ENCODE peak calls at places on chromosomes 12 and 14, in eight cellular contexts. G is fibroblast of mammary gland, D is lower leg skin, E is neural progenitor cell, I is fibroblast of villous mesenchyme, W is heart left ventricle, L is H7, X is PC-3. F is an unnamed sample.

GRCh38 chr12:105820407-105821140 is 318.2 kb downstream of the NUAK1 start:
- DNase-seq in L (peak), I (peak), X (no peak), D (peak), G (peak), W (peak), E (peak), F (peak)

GRCh38 chr12:40405419-40405818 is 180.6 kb downstream of the LRRK2 start:
- DNase-seq in E (peak), G (no peak), W (no peak), D (no peak), I (no peak), X (no peak), L (no peak), F (no peak)

GRCh38 chr14:74290415-74290814 is 12.3 kb downstream of the ABCD4 start:
- DNase-seq in E (peak), W (no peak), X (peak), D (no peak), I (peak), G (peak), L (peak), F (no peak)

GRCh38 chr12:12890492-12890814 is 909 bp upstream of the GPRC5A start:
- DNase-seq in L (peak), W (no peak), X (no peak), D (no peak), I (no peak), G (no peak), E (no peak), F (no peak)

GRCh38 chr14:92499216-92499615 is 14.4 kb upstream of the RIN3 start:
- DNase-seq in X (no peak), L (no peak), G (no peak), D (no peak), W (no peak), E (no peak), I (no peak), F (no peak)

GRCh38 chr12:73935817-73936216 is 601.8 kb upstream of the ATXN7L3B start:
- DNase-seq in L (peak), G (no peak), D (no peak), W (no peak), X (peak), E (peak), I (no peak), F (no peak)

GRCh38 chr12:99553461-99553860 is 94.1 kb upstream of the GARIN6 start:
- DNase-seq in E (no peak), X (peak), I (no peak), W (no peak), D (no peak), L (no peak), G (no peak), F (no peak)

GRCh38 chr12:110733089-110733715 is 9.5 kb downstream of the PPP1CC start:
- DNase-seq in E (no peak), X (no peak), L (no peak), W (no peak), I (peak), G (peak), D (no peak), F (no peak)

GRCh38 chr12:39616666-39617065 is 2.9 kb downstream of the ABCD2 start:
- DNase-seq in D (no peak), W (no peak), I (no peak), X (no peak), E (no peak), L (no peak), G (no peak), F (no peak)

GRCh38 chr12:79677667-79678066 is 13.1 kb downstream of the PAWR start:
- DNase-seq in D (no peak), I (no peak), X (no peak), W (no peak), E (no peak), G (no peak), L (no peak), F (no peak)

GRCh38 chr14:27181304-27181703 is 583.5 kb upstream of the NOVA1 start:
- DNase-seq in W (no peak), D (no peak), X (no peak), G (no peak), L (no peak), I (no peak), E (peak), F (no peak)

GRCh38 chr14:74251546-74252030 is 12.3 kb downstream of the VSX2 start:
- DNase-seq in X (peak), D (peak), I (peak), E (peak), G (peak), L (peak), W (peak), F (peak)

GRCh38 chr14:86766469-86766868 is 1226.5 kb downstream of the GALC start:
- DNase-seq in E (no peak), L (no peak), G (no peak), X (no peak), I (peak), D (no peak), W (no peak), F (no peak)

GRCh38 chr12:13278249-13278787 is 81.8 kb downstream of the EMP1 start:
- DNase-seq in E (peak), G (peak), I (peak), D (peak), L (peak), X (peak), W (peak), F (peak)

GRCh38 chr12:57309420-57309819 is 58.4 kb upstream of the STAC3 start:
- DNase-seq in W (no peak), E (no peak), I (peak), D (no peak), X (peak), L (no peak), G (peak), F (no peak)

GRCh38 chr14:103555559-103556337 is 6.7 kb downstream of the BAG5 start:
- DNase-seq in W (peak), G (no peak), L (peak), X (no peak), E (no peak), D (no peak), I (no peak), F (no peak)

GRCh38 chr12:117158911-117159310 is 31.4 kb downstream of the FBXO21 start:
- DNase-seq in L (no peak), I (no peak), D (no peak), G (no peak), W (no peak), E (no peak), X (peak), F (no peak)

GRCh38 chr12:19971396-19971802 is 396.9 kb upstream of the PDE3A start:
- DNase-seq in E (peak), I (peak), G (peak), W (no peak), L (peak), D (no peak), X (no peak), F (peak)

GRCh38 chr12:29287622-29288021 is 93.3 kb downstream of the ERGIC2 start:
- DNase-seq in I (no peak), D (no peak), E (peak), G (no peak), W (no peak), X (no peak), L (peak), F (no peak)

GRCh38 chr12:25585021-25585523 is 32.0 kb upstream of the LMNTD1 start:
- DNase-seq in E (no peak), I (peak), L (no peak), W (no peak), G (peak), X (no peak), D (no peak), F (peak)

GRCh38 chr14:34113051-34113511 is 162.2 kb upstream of the EGLN3 start:
- DNase-seq in W (no peak), I (peak), E (no peak), D (no peak), L (no peak), X (peak), G (peak), F (no peak)

GRCh38 chr12:104846056-104846762 is 111.9 kb downstream of the SLC41A2 start:
- DNase-seq in E (no peak), X (no peak), W (no peak), G (peak), L (no peak), I (peak), D (no peak), F (no peak)

GRCh38 chr12:57610553-57611115 is 601 bp upstream of the ARHGEF25 start:
- DNase-seq in G (no peak), I (no peak), E (peak), D (peak), W (peak), X (no peak), L (peak), F (no peak)

GRCh38 chr12:124386661-124387509 is 92.0 kb downstream of the RFLNA start:
- DNase-seq in W (peak), X (peak), I (peak), L (no peak), E (no peak), G (peak), D (no peak), F (no peak)

GRCh38 chr14:24179294-24179960 is 7.5 kb downstream of the REC8 start:
- DNase-seq in E (no peak), X (no peak), G (no peak), I (no peak), L (no peak), D (no peak), W (no peak), F (no peak)

GRCh38 chr12:61348871-61349270 is 911.3 kb upstream of the USP15 start:
- DNase-seq in I (no peak), X (no peak), L (no peak), D (no peak), W (no peak), E (no peak), G (no peak), F (no peak)

GRCh38 chr14:72726444-72726843 is 167.5 kb downstream of the DPF3 start:
- DNase-seq in I (peak), D (no peak), G (no peak), X (no peak), E (no peak), L (no peak), W (no peak), F (no peak)

GRCh38 chr12:101018540-101018939 is 191.5 kb downstream of the SLC5A8 start:
- DNase-seq in E (no peak), D (no peak), L (no peak), W (no peak), X (peak), I (peak), G (peak), F (peak)

GRCh38 chr12:59075141-59075540 is 154.8 kb upstream of the LRIG3 start:
- DNase-seq in X (no peak), W (no peak), L (no peak), D (no peak), I (no peak), E (no peak), G (no peak), F (no peak)

GRCh38 chr12:100138048-100138907 is 4.4 kb downstream of the BLTP3B start:
- DNase-seq in I (peak), W (no peak), E (no peak), L (no peak), X (peak), G (peak), D (no peak), F (no peak)

GRCh38 chr12:16362550-16362949 is 15.1 kb downstream of the MGST1 start:
- DNase-seq in D (no peak), W (no peak), X (no peak), E (no peak), G (no peak), L (no peak), I (no peak), F (no peak)

DNA sequence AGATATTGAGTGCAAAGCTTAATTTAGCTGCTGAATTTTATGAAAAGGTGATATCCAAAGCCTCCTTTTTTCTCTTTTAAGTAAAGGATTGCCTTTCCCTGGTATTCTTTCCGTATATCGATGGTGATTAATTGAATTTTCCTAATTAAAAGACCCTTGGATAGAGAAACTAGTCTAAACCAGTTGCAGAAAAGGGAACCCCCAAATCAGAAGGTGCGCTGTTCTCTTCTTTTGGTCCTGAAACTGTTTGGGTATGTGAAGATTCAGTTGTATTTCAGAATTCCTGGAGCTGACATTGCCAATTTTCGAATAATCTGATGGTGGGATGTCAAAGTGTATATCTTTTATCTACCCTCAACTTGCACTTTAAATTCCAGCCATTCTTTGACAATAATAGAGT is 1.9 kb downstream of the GPHN start:
- DNase-seq in E (peak), G (peak), L (peak), D (no peak), I (no peak), X (no peak), W (no peak), F (no peak)
- H3K4me3 ChIP-seq in E (peak), G (peak), L (no peak), D (no peak), I (peak), X (peak), W (peak), F (peak)

GRCh38 chr14:58635041-58635440 is 2.7 kb upstream of the DACT1 start:
- DNase-seq in G (no peak), X (no peak), I (no peak), D (no peak), E (no peak), L (peak), W (no peak), F (no peak)
- H3K4me3 ChIP-seq in G (no peak), X (no peak), I (no peak), D (no peak), E (no peak), L (no peak), W (no peak), F (no peak)

GRCh38 chr14:105249175-105250007 is 1.1 kb downstream of the BTBD6 start:
- DNase-seq in G (no peak), X (peak), E (peak), D (no peak), I (peak), W (no peak), L (peak), F (no peak)
- H3K4me3 ChIP-seq in G (peak), X (peak), E (peak), D (no peak), I (peak), W (peak), L (peak), F (peak)

GRCh38 chr12:6929806-6930452 is 2.2 kb downstream of the ATN1 start:
- DNase-seq in D (no peak), W (peak), L (peak), I (no peak), X (no peak), E (no peak), G (no peak), F (no peak)
- H3K4me3 ChIP-seq in D (no peak), W (peak), L (no peak), I (peak), X (peak), E (peak), G (peak), F (peak)

GRCh38 chr14:62062645-62063044 is 300.4 kb downstream of the SNAPC1 start:
- DNase-seq in G (no peak), D (no peak), I (no peak), X (no peak), W (no peak), E (no peak), L (no peak), F (no peak)
- H3K4me3 ChIP-seq in G (no peak), D (no peak), I (no peak), X (no peak), W (no peak), E (no peak), L (no peak), F (no peak)

DNA sequence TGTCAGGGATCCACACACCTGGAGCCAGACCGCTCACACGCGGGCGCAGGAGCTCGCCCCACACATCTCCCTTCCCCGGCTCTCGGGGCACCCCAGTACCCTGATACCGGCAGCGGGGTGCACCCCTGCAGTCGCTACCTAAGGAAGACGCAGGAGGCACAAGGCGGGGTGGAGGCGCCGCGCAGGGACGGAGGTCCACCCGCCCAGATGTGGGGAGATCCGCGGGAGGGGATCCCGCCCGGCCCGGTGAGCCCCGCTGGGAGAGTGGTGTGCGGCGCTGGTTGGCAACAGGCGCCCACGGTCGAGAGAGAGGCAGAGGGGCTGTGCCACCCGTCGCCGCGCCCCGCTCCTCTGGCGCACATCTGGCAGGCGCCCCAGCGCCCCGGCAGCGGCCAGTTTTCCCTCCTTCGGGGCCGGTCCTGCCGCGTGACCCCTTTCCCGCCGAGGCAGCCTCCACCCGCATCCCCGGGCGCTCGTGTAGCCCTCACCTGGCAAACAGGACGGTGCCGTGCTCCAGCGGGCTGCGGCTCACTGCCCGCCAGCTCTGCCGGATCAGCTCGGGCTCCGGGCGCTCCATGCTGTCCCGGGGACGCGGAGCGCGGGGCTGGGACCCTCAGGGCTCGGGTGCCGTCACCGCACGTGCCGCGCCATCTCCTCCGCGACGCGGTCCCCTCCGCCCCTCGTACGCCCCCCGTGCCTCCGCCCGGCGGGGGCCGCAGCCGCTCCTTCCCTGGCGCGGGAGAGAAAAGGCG is 469 bp downstream of the NGB start:
- DNase-seq in L (peak), E (peak), D (no peak), W (no peak), I (no peak), G (no peak), X (no peak), F (no peak)
- H3K4me3 ChIP-seq in L (peak), E (peak), D (no peak), W (no peak), I (no peak), G (no peak), X (no peak), F (no peak)

GRCh38 chr12:54821676-54822075 is 32.6 kb upstream of the MUCL1 start:
- DNase-seq in I (no peak), D (no peak), G (no peak), E (no peak), W (no peak), X (no peak), L (no peak), F (no peak)
- H3K4me3 ChIP-seq in I (no peak), D (no peak), G (no peak), E (no peak), W (no peak), X (no peak), L (no peak), F (no peak)

F was measured in skeletal muscle cell.